ENCODE peak calls at places on chromosomes 11 and 22, in eight cellular contexts. K is left ventricle myocardium superior; T is stimulated activated CD4-positive, alpha-beta T cell treated with anti-CD3 and anti-CD28 coated beads, Interleukin-12 subunit alpha, Interleukin-12 subunit beta, amount 100 ng/mL, for 4 hours; U is endodermal cell; N is endothelial cell of umbilical vein; V is NCI-H1436; H is neural crest cell; D is HT-29. M is an unnamed sample.

GRCh38 chr11:18347471-18348125 is 25.2 kb downstream of the GTF2H1 start:
- DNase-seq in K (no peak), T (no peak), U (no peak), N (peak; percentile 23), V (no peak), H (no peak), D (no peak), M (no peak)

GRCh38 chr11:45852712-45853101 is 5.4 kb downstream of the CRY2 start:
- DNase-seq in K (peak; percentile 78), T (no peak), U (peak; percentile 70), N (no peak), V (no peak), H (no peak), D (no peak), M (no peak)

GRCh38 chr11:132504501-132505041 is 1027.7 kb downstream of the OPCML start:
- DNase-seq in K (no peak), T (no peak), U (peak; percentile 62), N (no peak), V (no peak), H (no peak), D (no peak), M (no peak)

GRCh38 chr22:46355369-46355995 is 20.0 kb downstream of the TRMU start:
- DNase-seq in K (peak; percentile 81), T (peak; percentile 58), U (peak; percentile 96), N (peak; percentile 42), V (peak; percentile 42), H (peak; percentile 91), D (peak; percentile 70), M (peak; percentile 32)

GRCh38 chr22:37462983-37463382 is 23.2 kb downstream of the MFNG start:
- DNase-seq in K (no peak), T (no peak), U (peak; percentile 91), N (no peak), V (no peak), H (peak; percentile 45), D (peak; percentile 32), M (peak; percentile 42)

GRCh38 chr22:49564666-49565515 is 262.8 kb downstream of the BRD1 start:
- DNase-seq in K (peak; percentile 25), T (no peak), U (peak; percentile 18), N (no peak), V (no peak), H (no peak), D (no peak), M (no peak)

GRCh38 chr11:120239713-120240640 is at the start of gene POU2F3:
- DNase-seq in K (peak; percentile 23), T (no peak), U (peak; percentile 84), N (no peak), V (no peak), H (no peak), D (no peak), M (peak; percentile 0)

GRCh38 chr22:31346733-31347250 is 646 bp upstream of the PATZ1 start:
- DNase-seq in K (peak; percentile 74), T (no peak), U (no peak), N (peak; percentile 51), V (peak; percentile 38), H (peak; percentile 61), D (peak; percentile 40), M (no peak)

GRCh38 chr22:17944205-17944725 is 80.1 kb downstream of the MICAL3 start:
- DNase-seq in K (no peak), T (no peak), U (no peak), N (no peak), V (no peak), H (no peak), D (no peak), M (peak; percentile 37)

GRCh38 chr11:78080818-78081495 is 1.3 kb upstream of the NDUFC2 start:
- DNase-seq in K (no peak), T (no peak), U (no peak), N (peak; percentile 19), V (no peak), H (no peak), D (no peak), M (no peak)

GRCh38 chr11:14418801-14419417 is 59.9 kb upstream of the RRAS2 start:
- DNase-seq in K (no peak), T (no peak), U (peak; percentile 75), N (peak; percentile 36), V (no peak), H (no peak), D (peak; percentile 69), M (peak; percentile 35)

GRCh38 chr22:44380716-44381500 is 68.2 kb upstream of the SHISAL1 start:
- DNase-seq in K (peak; percentile 21), T (no peak), U (peak; percentile 36), N (no peak), V (no peak), H (no peak), D (no peak), M (no peak)

GRCh38 chr22:30687358-30687757 is 7.3 kb upstream of the OSBP2 start:
- DNase-seq in K (no peak), T (no peak), U (no peak), N (no peak), V (no peak), H (no peak), D (no peak), M (no peak)

GRCh38 chr11:85723088-85723487 is 37.1 kb upstream of the CCDC89 start:
- DNase-seq in K (no peak), T (no peak), U (no peak), N (no peak), V (no peak), H (no peak), D (no peak), M (no peak)